ENCODE peak calls at places on chromosomes 3 and 15, in eight cellular contexts. One of them, this sample, is unnamed.

GRCh38 chr3:49469037-49469875 is 811 bp upstream of the DAG1 start:
- DNase-seq in LoVo: peak; percentile 67
- DNase-seq in GM23338: peak; percentile 94
- DNase-seq in MCF 10A: peak; percentile 86
- DNase-seq in nephron progenitor cell: peak; percentile 71
- DNase-seq in smooth muscle cell of the brain vasculature: no peak
- DNase-seq in hypothalamus: peak; percentile 29
- DNase-seq in lung microvascular endothelial cell: peak; percentile 50
- DNase-seq in this sample: peak; percentile 72

GRCh38 chr3:18611991-18612390 is 186.9 kb upstream of the SATB1 start:
- DNase-seq in LoVo: no peak
- DNase-seq in GM23338: no peak
- DNase-seq in MCF 10A: no peak
- DNase-seq in nephron progenitor cell: no peak
- DNase-seq in smooth muscle cell of the brain vasculature: no peak
- DNase-seq in hypothalamus: no peak
- DNase-seq in lung microvascular endothelial cell: no peak
- DNase-seq in this sample: no peak

GRCh38 chr3:107662109-107662477 is 139.3 kb downstream of the BBX start:
- DNase-seq in LoVo: no peak
- DNase-seq in GM23338: no peak
- DNase-seq in MCF 10A: peak; percentile 83
- DNase-seq in nephron progenitor cell: no peak
- DNase-seq in smooth muscle cell of the brain vasculature: peak; percentile 13
- DNase-seq in hypothalamus: no peak
- DNase-seq in lung microvascular endothelial cell: peak; percentile 84
- DNase-seq in this sample: peak; percentile 67

GRCh38 chr15:38176155-38176554 is 76.5 kb upstream of the SPRED1 start:
- DNase-seq in LoVo: no peak
- DNase-seq in GM23338: no peak
- DNase-seq in MCF 10A: peak; percentile 37
- DNase-seq in nephron progenitor cell: no peak
- DNase-seq in smooth muscle cell of the brain vasculature: no peak
- DNase-seq in hypothalamus: no peak
- DNase-seq in lung microvascular endothelial cell: peak; percentile 27
- DNase-seq in this sample: peak; percentile 51

GRCh38 chr3:23094890-23095462 is 108.2 kb upstream of the UBE2E2 start:
- DNase-seq in LoVo: peak; percentile 75
- DNase-seq in GM23338: peak; percentile 18
- DNase-seq in MCF 10A: peak; percentile 95
- DNase-seq in nephron progenitor cell: no peak
- DNase-seq in smooth muscle cell of the brain vasculature: no peak
- DNase-seq in hypothalamus: no peak
- DNase-seq in lung microvascular endothelial cell: peak; percentile 73
- DNase-seq in this sample: peak; percentile 91

GRCh38 chr15:67761343-67761742 is 64.0 kb upstream of the SKOR1 start:
- DNase-seq in LoVo: peak; percentile 2
- DNase-seq in GM23338: no peak
- DNase-seq in MCF 10A: no peak
- DNase-seq in nephron progenitor cell: no peak
- DNase-seq in smooth muscle cell of the brain vasculature: no peak
- DNase-seq in hypothalamus: no peak
- DNase-seq in lung microvascular endothelial cell: no peak
- DNase-seq in this sample: no peak

GRCh38 chr3:58332575-58333179 is at the start of gene PXK:
- DNase-seq in LoVo: peak; percentile 79
- DNase-seq in GM23338: peak; percentile 84
- DNase-seq in MCF 10A: peak; percentile 71
- DNase-seq in nephron progenitor cell: peak; percentile 83
- DNase-seq in smooth muscle cell of the brain vasculature: no peak
- DNase-seq in hypothalamus: peak; percentile 82
- DNase-seq in lung microvascular endothelial cell: peak; percentile 83
- DNase-seq in this sample: peak; percentile 79

GRCh38 chr3:154602241-154602640 is 172.3 kb upstream of the GPR149 start:
- DNase-seq in LoVo: no peak
- DNase-seq in GM23338: no peak
- DNase-seq in MCF 10A: no peak
- DNase-seq in nephron progenitor cell: no peak
- DNase-seq in smooth muscle cell of the brain vasculature: no peak
- DNase-seq in hypothalamus: no peak
- DNase-seq in lung microvascular endothelial cell: no peak
- DNase-seq in this sample: no peak

GRCh38 chr3:62785384-62785783 is 89.8 kb downstream of the CADPS start:
- DNase-seq in LoVo: no peak
- DNase-seq in GM23338: peak; percentile 46
- DNase-seq in MCF 10A: no peak
- DNase-seq in nephron progenitor cell: no peak
- DNase-seq in smooth muscle cell of the brain vasculature: no peak
- DNase-seq in hypothalamus: no peak
- DNase-seq in lung microvascular endothelial cell: no peak
- DNase-seq in this sample: peak; percentile 33

GRCh38 chr3:149368850-149369497 is 8.5 kb downstream of the TM4SF1 start:
- DNase-seq in LoVo: peak; percentile 47
- DNase-seq in GM23338: no peak
- DNase-seq in MCF 10A: no peak
- DNase-seq in nephron progenitor cell: no peak
- DNase-seq in smooth muscle cell of the brain vasculature: no peak
- DNase-seq in hypothalamus: no peak
- DNase-seq in lung microvascular endothelial cell: no peak
- DNase-seq in this sample: no peak

GRCh38 chr3:156576887-156577427 is 22.0 kb upstream of the SSR3 start:
- DNase-seq in LoVo: no peak
- DNase-seq in GM23338: no peak
- DNase-seq in MCF 10A: peak; percentile 29
- DNase-seq in nephron progenitor cell: no peak
- DNase-seq in smooth muscle cell of the brain vasculature: no peak
- DNase-seq in hypothalamus: no peak
- DNase-seq in lung microvascular endothelial cell: no peak
- DNase-seq in this sample: no peak

GRCh38 chr3:42936157-42936981 is 30.4 kb downstream of the ZNF662 start:
- DNase-seq in LoVo: no peak
- DNase-seq in GM23338: peak; percentile 38
- DNase-seq in MCF 10A: no peak
- DNase-seq in nephron progenitor cell: no peak
- DNase-seq in smooth muscle cell of the brain vasculature: no peak
- DNase-seq in hypothalamus: peak; percentile 30
- DNase-seq in lung microvascular endothelial cell: no peak
- DNase-seq in this sample: peak; percentile 46

GRCh38 chr3:96027718-96028117 is 786.7 kb upstream of the EPHA6 start:
- DNase-seq in LoVo: no peak
- DNase-seq in GM23338: no peak
- DNase-seq in MCF 10A: no peak
- DNase-seq in nephron progenitor cell: no peak
- DNase-seq in smooth muscle cell of the brain vasculature: no peak
- DNase-seq in hypothalamus: no peak
- DNase-seq in lung microvascular endothelial cell: no peak
- DNase-seq in this sample: no peak

GRCh38 chr3:51703776-51704510 is 2.9 kb upstream of the GRM2 start:
- DNase-seq in LoVo: no peak
- DNase-seq in GM23338: no peak
- DNase-seq in MCF 10A: no peak
- DNase-seq in nephron progenitor cell: no peak
- DNase-seq in smooth muscle cell of the brain vasculature: no peak
- DNase-seq in hypothalamus: no peak
- DNase-seq in lung microvascular endothelial cell: no peak
- DNase-seq in this sample: no peak

GRCh38 chr3:14946749-14947104 is 656 bp upstream of the NR2C2 start:
- DNase-seq in LoVo: no peak
- DNase-seq in GM23338: no peak
- DNase-seq in MCF 10A: peak; percentile 21
- DNase-seq in nephron progenitor cell: no peak
- DNase-seq in smooth muscle cell of the brain vasculature: no peak
- DNase-seq in hypothalamus: no peak
- DNase-seq in lung microvascular endothelial cell: no peak
- DNase-seq in this sample: no peak

GRCh38 chr3:99699841-99700240 is 61.4 kb downstream of the COL8A1 start:
- DNase-seq in LoVo: no peak
- DNase-seq in GM23338: no peak
- DNase-seq in MCF 10A: peak; percentile 52
- DNase-seq in nephron progenitor cell: no peak
- DNase-seq in smooth muscle cell of the brain vasculature: no peak
- DNase-seq in hypothalamus: no peak
- DNase-seq in lung microvascular endothelial cell: peak; percentile 65
- DNase-seq in this sample: peak; percentile 43

GRCh38 chr3:66253790-66254620 is 33.2 kb downstream of the SLC25A26 start:
- DNase-seq in LoVo: no peak
- DNase-seq in GM23338: peak; percentile 45
- DNase-seq in MCF 10A: peak; percentile 49
- DNase-seq in nephron progenitor cell: no peak
- DNase-seq in smooth muscle cell of the brain vasculature: peak; percentile 33
- DNase-seq in hypothalamus: no peak
- DNase-seq in lung microvascular endothelial cell: peak; percentile 61
- DNase-seq in this sample: peak; percentile 56

GRCh38 chr3:188915137-188915536 is 256.6 kb upstream of the TPRG1 start:
- DNase-seq in LoVo: no peak
- DNase-seq in GM23338: no peak
- DNase-seq in MCF 10A: no peak
- DNase-seq in nephron progenitor cell: no peak
- DNase-seq in smooth muscle cell of the brain vasculature: no peak
- DNase-seq in hypothalamus: no peak
- DNase-seq in lung microvascular endothelial cell: peak; percentile 48
- DNase-seq in this sample: peak; percentile 8

GRCh38 chr15:69491051-69491505 is 38.5 kb downstream of the RPLP1 start:
- DNase-seq in LoVo: no peak
- DNase-seq in GM23338: no peak
- DNase-seq in MCF 10A: no peak
- DNase-seq in nephron progenitor cell: no peak
- DNase-seq in smooth muscle cell of the brain vasculature: no peak
- DNase-seq in hypothalamus: no peak
- DNase-seq in lung microvascular endothelial cell: no peak
- DNase-seq in this sample: no peak

GRCh38 chr15:72835289-72835890 is 51.8 kb upstream of the ADPGK start:
- DNase-seq in LoVo: no peak
- DNase-seq in GM23338: peak; percentile 77
- DNase-seq in MCF 10A: peak; percentile 25
- DNase-seq in nephron progenitor cell: no peak
- DNase-seq in smooth muscle cell of the brain vasculature: no peak
- DNase-seq in hypothalamus: no peak
- DNase-seq in lung microvascular endothelial cell: no peak
- DNase-seq in this sample: peak; percentile 22

GRCh38 chr3:73508330-73508954 is 116.3 kb downstream of the PDZRN3 start:
- DNase-seq in LoVo: peak; percentile 67
- DNase-seq in GM23338: peak; percentile 92
- DNase-seq in MCF 10A: peak; percentile 72
- DNase-seq in nephron progenitor cell: peak; percentile 55
- DNase-seq in smooth muscle cell of the brain vasculature: no peak
- DNase-seq in hypothalamus: peak; percentile 13
- DNase-seq in lung microvascular endothelial cell: peak; percentile 58
- DNase-seq in this sample: peak; percentile 74

GRCh38 chr15:54566654-54567053 is 588.4 kb downstream of the UNC13C start:
- DNase-seq in LoVo: no peak
- DNase-seq in GM23338: no peak
- DNase-seq in MCF 10A: no peak
- DNase-seq in nephron progenitor cell: no peak
- DNase-seq in smooth muscle cell of the brain vasculature: no peak
- DNase-seq in hypothalamus: no peak
- DNase-seq in lung microvascular endothelial cell: no peak
- DNase-seq in this sample: no peak

GRCh38 chr3:48960841-48961413 is 29.1 kb upstream of the P4HTM start:
- DNase-seq in LoVo: no peak
- DNase-seq in GM23338: no peak
- DNase-seq in MCF 10A: peak; percentile 9
- DNase-seq in nephron progenitor cell: no peak
- DNase-seq in smooth muscle cell of the brain vasculature: no peak
- DNase-seq in hypothalamus: no peak
- DNase-seq in lung microvascular endothelial cell: no peak
- DNase-seq in this sample: no peak

GRCh38 chr3:15405448-15406050 is 21.8 kb downstream of the METTL6 start:
- DNase-seq in LoVo: peak; percentile 61
- DNase-seq in GM23338: peak; percentile 80
- DNase-seq in MCF 10A: peak; percentile 59
- DNase-seq in nephron progenitor cell: no peak
- DNase-seq in smooth muscle cell of the brain vasculature: peak; percentile 18
- DNase-seq in hypothalamus: no peak
- DNase-seq in lung microvascular endothelial cell: peak; percentile 76
- DNase-seq in this sample: peak; percentile 67

GRCh38 chr3:29950232-29950631 is 656.2 kb upstream of the TGFBR2 start:
- DNase-seq in LoVo: no peak
- DNase-seq in GM23338: no peak
- DNase-seq in MCF 10A: no peak
- DNase-seq in nephron progenitor cell: no peak
- DNase-seq in smooth muscle cell of the brain vasculature: no peak
- DNase-seq in hypothalamus: no peak
- DNase-seq in lung microvascular endothelial cell: peak; percentile 42
- DNase-seq in this sample: no peak

GRCh38 chr3:120983841-120984240 is 75.8 kb downstream of the STXBP5L start:
- DNase-seq in LoVo: no peak
- DNase-seq in GM23338: peak; percentile 39
- DNase-seq in MCF 10A: no peak
- DNase-seq in nephron progenitor cell: no peak
- DNase-seq in smooth muscle cell of the brain vasculature: no peak
- DNase-seq in hypothalamus: no peak
- DNase-seq in lung microvascular endothelial cell: no peak
- DNase-seq in this sample: peak; percentile 16

GRCh38 chr15:74783072-74783807 is 1.4 kb downstream of the CSK start:
- DNase-seq in LoVo: peak; percentile 44
- DNase-seq in GM23338: no peak
- DNase-seq in MCF 10A: peak; percentile 52
- DNase-seq in nephron progenitor cell: no peak
- DNase-seq in smooth muscle cell of the brain vasculature: no peak
- DNase-seq in hypothalamus: no peak
- DNase-seq in lung microvascular endothelial cell: peak; percentile 40
- DNase-seq in this sample: no peak

GRCh38 chr3:108818404-108818803 is 4.2 kb upstream of the TRAT1 start:
- DNase-seq in LoVo: peak; percentile 12
- DNase-seq in GM23338: peak; percentile 84
- DNase-seq in MCF 10A: peak; percentile 59
- DNase-seq in nephron progenitor cell: peak; percentile 15
- DNase-seq in smooth muscle cell of the brain vasculature: no peak
- DNase-seq in hypothalamus: no peak
- DNase-seq in lung microvascular endothelial cell: peak; percentile 33
- DNase-seq in this sample: peak; percentile 65

GRCh38 chr3:61594978-61595687 is 33.8 kb downstream of the PTPRG start:
- DNase-seq in LoVo: no peak
- DNase-seq in GM23338: no peak
- DNase-seq in MCF 10A: peak; percentile 43
- DNase-seq in nephron progenitor cell: no peak
- DNase-seq in smooth muscle cell of the brain vasculature: no peak
- DNase-seq in hypothalamus: no peak
- DNase-seq in lung microvascular endothelial cell: peak; percentile 7
- DNase-seq in this sample: peak; percentile 70

GRCh38 chr15:25789206-25789605 is 73.9 kb downstream of the ATP10A start:
- DNase-seq in LoVo: no peak
- DNase-seq in GM23338: no peak
- DNase-seq in MCF 10A: no peak
- DNase-seq in nephron progenitor cell: no peak
- DNase-seq in smooth muscle cell of the brain vasculature: no peak
- DNase-seq in hypothalamus: no peak
- DNase-seq in lung microvascular endothelial cell: no peak
- DNase-seq in this sample: no peak

GRCh38 chr15:70280781-70281180 is 183.1 kb upstream of the TLE3 start:
- DNase-seq in LoVo: no peak
- DNase-seq in GM23338: no peak
- DNase-seq in MCF 10A: no peak
- DNase-seq in nephron progenitor cell: no peak
- DNase-seq in smooth muscle cell of the brain vasculature: no peak
- DNase-seq in hypothalamus: no peak
- DNase-seq in lung microvascular endothelial cell: no peak
- DNase-seq in this sample: no peak

GRCh38 chr15:64574220-64574994 is 114.0 kb downstream of the ZNF609 start:
- DNase-seq in LoVo: no peak
- DNase-seq in GM23338: no peak
- DNase-seq in MCF 10A: peak; percentile 47
- DNase-seq in nephron progenitor cell: no peak
- DNase-seq in smooth muscle cell of the brain vasculature: no peak
- DNase-seq in hypothalamus: no peak
- DNase-seq in lung microvascular endothelial cell: no peak
- DNase-seq in this sample: peak; percentile 92

This sample was measured in epithelial cell of esophagus.